ENCODE peak calls at places on chromosomes 7 and 10, in ten cellular contexts. S is ovary; I is right lobe of liver; X is effector memory CD4-positive, alpha-beta T cell; Q is prostate gland; Y is A673; P is upper lobe of right lung; Z is BE2C; O is stomach; G is body of pancreas. K is an unnamed sample. For H3K27me3, the result is how much of the 10 kb centered on the place peaks cover.

GRCh38 chr7:21428642-21428941 is 709 bp downstream of the SP4 start:
- DNase-seq in S (no peak), I (no peak), Q (no peak), O (no peak), X (no peak), Y (no peak), Z (no peak), P (no peak), G (no peak), K (no peak)

GRCh38 chr7:91512958-91513357 is 248.7 kb downstream of the FZD1 start:
- DNase-seq in X (no peak), P (no peak), G (no peak), O (no peak), Q (no peak), Z (no peak), S (no peak), Y (peak), I (no peak), K (no peak)

GRCh38 chr10:64682043-64682442 is 1160.8 kb downstream of the REEP3 start:
- DNase-seq in P (no peak), Z (no peak), S (no peak), Q (no peak), G (no peak), X (no peak), Y (no peak), O (no peak), I (no peak), K (no peak)

GRCh38 chr10:129151281-129151680 is 315.8 kb upstream of the MGMT start:
- DNase-seq in G (no peak), Y (no peak), P (no peak), I (no peak), Z (no peak), X (no peak), S (no peak), O (no peak), Q (no peak), K (no peak)

GRCh38 chr7:3482147-3482921 is 181.3 kb downstream of the SDK1 start:
- DNase-seq in S (no peak), Z (peak), G (peak), O (no peak), P (no peak), Q (no peak), X (no peak), I (no peak), Y (peak), K (no peak)

GRCh38 chr7:95404316-95404715 is 8.1 kb upstream of the PON3 start:
- DNase-seq in P (no peak), I (peak), G (no peak), X (no peak), Z (no peak), Y (no peak), O (no peak), Q (no peak), S (peak), K (no peak)

GRCh38 chr10:87976101-87976743 is 112.8 kb downstream of the PTEN start:
- DNase-seq in Z (no peak), G (no peak), Q (no peak), O (no peak), S (no peak), Y (no peak), X (no peak), P (no peak), I (no peak), K (no peak)

GRCh38 chr7:5525271-5526189 is 101.9 kb upstream of the TNRC18 start:
- DNase-seq in Q (no peak), O (peak), P (no peak), G (no peak), I (no peak), Y (peak), X (no peak), Z (no peak), S (no peak), K (no peak)

DNA sequence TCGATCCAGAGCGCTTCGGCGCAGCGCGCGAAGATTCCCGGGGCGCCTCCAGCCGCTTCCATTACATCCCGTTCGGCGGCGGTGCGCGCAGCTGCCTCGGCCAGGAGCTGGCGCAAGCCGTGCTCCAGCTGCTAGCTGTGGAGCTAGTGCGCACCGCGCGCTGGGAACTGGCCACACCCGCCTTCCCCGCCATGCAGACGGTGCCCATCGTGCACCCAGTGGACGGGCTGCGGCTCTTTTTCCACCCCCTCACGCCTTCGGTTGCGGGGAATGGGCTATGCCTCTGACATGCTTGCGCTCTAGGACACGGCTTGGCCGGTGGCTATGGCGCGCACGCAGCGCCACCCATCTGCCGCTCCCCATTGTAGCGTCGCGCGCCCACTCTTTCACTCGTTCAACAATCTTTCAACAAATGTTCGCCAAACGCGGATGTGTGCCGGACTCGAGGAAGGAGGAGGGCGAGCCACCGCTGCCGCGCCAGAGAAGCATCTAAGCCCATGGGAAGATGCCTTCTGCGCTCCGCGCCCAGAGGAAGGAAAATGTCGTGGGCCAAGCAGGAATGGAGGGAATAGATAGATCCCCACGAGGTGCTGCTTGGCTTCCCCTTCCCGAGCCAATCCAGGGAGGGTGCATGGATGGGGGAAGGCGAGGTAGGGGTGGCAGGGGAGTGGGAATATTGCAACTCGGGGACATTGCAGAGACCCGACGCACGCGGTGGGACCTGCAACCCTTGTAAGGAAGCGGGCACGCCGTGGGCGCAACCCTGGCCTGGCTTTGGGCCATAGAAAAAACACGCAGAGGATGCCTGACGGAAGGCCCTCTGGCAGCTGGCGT is 5.1 kb upstream of the CYP26A1 start:
- DNase-seq in G (no peak), Z (no peak), Q (no peak), S (no peak), O (no peak), I (no peak), P (no peak), X (no peak), Y (peak), K (no peak)
- H3K27me3 ChIP-seq in G (under half), Z (half or more), Q (under half), S (under half), O (half or more), I (under half), P (half or more), X (under half), Y (half or more), K (half or more)

DNA sequence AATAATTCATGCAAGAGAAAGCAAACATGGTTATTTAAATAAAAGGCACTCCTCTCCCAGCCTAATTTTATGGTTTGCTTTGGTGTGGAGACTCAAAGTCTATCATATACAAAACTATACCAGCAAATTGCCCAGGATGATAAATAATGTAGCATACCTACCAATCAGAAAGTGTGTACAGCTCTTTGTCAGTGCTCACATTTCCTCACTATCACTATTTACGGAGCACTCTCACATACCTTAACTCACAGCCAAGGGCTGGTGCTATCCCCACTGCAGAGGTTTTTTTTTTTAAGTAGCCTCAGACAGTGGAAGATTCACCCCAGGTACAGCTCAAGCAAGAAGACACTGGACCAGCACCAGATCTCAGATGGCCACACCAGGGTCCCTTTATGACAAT is 2.5 kb downstream of the PDLIM1 start:
- DNase-seq in P (no peak), Q (no peak), S (no peak), G (no peak), I (no peak), X (no peak), O (no peak), Z (no peak), Y (no peak), K (no peak)
- H3K27me3 ChIP-seq in P (under half), Q (under half), S (under half), G (under half), I (under half), X (under half), O (under half), Z (under half), Y (half or more), K (under half)

DNA sequence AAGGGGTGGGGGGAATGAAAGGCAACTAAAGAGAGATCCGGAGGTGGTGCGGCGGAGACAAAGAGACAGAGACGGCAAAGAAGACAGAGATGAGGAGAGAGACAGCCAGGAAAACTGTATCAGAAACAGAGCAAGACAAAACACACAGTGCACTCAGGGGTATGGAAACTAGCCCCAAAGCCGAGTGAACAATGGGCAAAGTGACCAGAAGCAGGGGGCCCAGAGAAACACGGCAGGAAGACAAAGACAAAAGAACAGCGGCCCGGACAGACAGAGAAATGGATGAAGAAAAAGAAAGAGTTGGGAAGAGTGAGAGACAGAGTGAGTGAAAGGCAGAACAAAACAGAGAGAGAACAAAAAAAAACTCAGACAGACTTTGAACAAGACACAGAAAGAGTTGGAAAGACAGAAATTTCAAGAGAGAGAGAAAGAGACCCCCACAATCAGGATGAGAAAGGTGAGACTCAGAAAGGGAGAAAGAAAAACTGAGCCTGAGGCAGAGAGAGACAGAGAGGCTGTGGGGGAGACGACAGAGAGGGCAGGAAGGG is 60.6 kb upstream of the PAX2 start:
- DNase-seq in I (no peak), G (no peak), P (no peak), X (no peak), Y (no peak), O (no peak), Q (no peak), Z (no peak), S (no peak), K (peak)
- H3K27me3 ChIP-seq in I (under half), G (under half), P (half or more), X (under half), Y (half or more), O (half or more), Q (under half), Z (under half), S (under half), K (half or more)

GRCh38 chr10:89536013-89536354 is 590 bp upstream of the SLC16A12 start:
- DNase-seq in S (no peak), Q (no peak), G (no peak), I (no peak), X (no peak), P (no peak), Y (no peak), Z (no peak), O (no peak), K (no peak)
- H3K27me3 ChIP-seq in S (under half), Q (under half), G (under half), I (under half), X (under half), P (half or more), Y (under half), Z (under half), O (half or more), K (under half)

GRCh38 chr7:129780257-129781127 is 169.0 kb downstream of the NRF1 start:
- DNase-seq in S (no peak), O (peak), Q (peak), Z (peak), X (peak), Y (peak), I (peak), P (peak), G (peak), K (peak)
- H3K27me3 ChIP-seq in S (under half), O (half or more), Q (under half), Z (half or more), X (half or more), Y (half or more), I (under half), P (half or more), G (under half), K (half or more)

GRCh38 chr10:62005687-62006086 is 104.2 kb downstream of the ARID5B start:
- DNase-seq in X (no peak), P (no peak), Z (no peak), O (no peak), I (no peak), Q (no peak), Y (no peak), G (no peak), S (no peak), K (no peak)

GRCh38 chr10:62008943-62009342 is 107.4 kb downstream of the ARID5B start:
- DNase-seq in O (no peak), P (no peak), I (no peak), Y (no peak), G (no peak), Z (no peak), S (no peak), Q (no peak), X (no peak), K (no peak)

GRCh38 chr10:62010366-62010765 is 108.9 kb downstream of the ARID5B start:
- DNase-seq in S (no peak), X (no peak), O (no peak), Y (no peak), Z (no peak), Q (no peak), P (no peak), G (no peak), I (no peak), K (no peak)

GRCh38 chr10:62007145-62007544 is 105.6 kb downstream of the ARID5B start:
- DNase-seq in P (no peak), I (no peak), Y (no peak), S (no peak), G (no peak), O (no peak), X (no peak), Q (no peak), Z (no peak), K (no peak)

GRCh38 chr10:62008196-62008595 is 106.7 kb downstream of the ARID5B start:
- DNase-seq in Z (no peak), G (no peak), Q (no peak), I (no peak), O (no peak), P (no peak), S (no peak), Y (no peak), X (no peak), K (no peak)
- H3K27me3 ChIP-seq in Z (under half), G (under half), Q (under half), I (under half), O (under half), P (under half), S (under half), Y (under half), X (under half), K (under half)

GRCh38 chr10:101069441-101069840 is 7.7 kb downstream of the KAZALD1 start:
- DNase-seq in S (no peak), Z (no peak), Y (no peak), O (no peak), I (no peak), X (no peak), Q (no peak), P (no peak), G (no peak), K (no peak)
- H3K27me3 ChIP-seq in S (under half), Z (under half), Y (under half), O (half or more), I (under half), X (under half), Q (under half), P (under half), G (under half), K (under half)

DNA sequence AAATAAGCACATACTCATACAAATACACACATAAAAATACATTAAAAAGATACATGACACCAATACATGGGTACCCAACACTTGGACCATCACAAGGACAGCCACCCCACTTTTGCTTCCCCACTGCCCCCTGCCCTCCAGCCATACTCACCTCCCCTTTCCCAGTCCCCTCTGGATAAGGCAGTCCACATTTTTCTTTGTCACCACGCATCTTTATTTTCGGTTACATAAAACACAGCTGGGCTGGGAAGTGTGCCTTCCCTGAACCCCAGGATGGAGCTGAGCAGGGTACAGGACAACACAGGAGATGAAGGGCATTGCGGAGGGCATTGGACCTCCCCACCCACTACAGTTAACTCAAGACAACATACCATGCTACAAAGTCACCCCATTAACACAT is 1.1 kb upstream of the HOXA3 start:
- DNase-seq in X (no peak), P (no peak), O (peak), G (no peak), Q (no peak), Y (no peak), I (no peak), S (no peak), Z (no peak), K (no peak)
- H3K27me3 ChIP-seq in X (half or more), P (half or more), O (half or more), G (under half), Q (under half), Y (half or more), I (under half), S (under half), Z (half or more), K (half or more)

K was measured in spleen.